ENCODE peak calls at places on chromosomes 1 and 21, in seven cellular contexts. P is suprapubic skin; E is activated naive CD4-positive, alpha-beta T cell treated with anti-CD3 and anti-CD28 coated beads, Interleukin-2, amount 50 U/mL, for 16 hours; G is choroid plexus epithelial cell; U is 8988T; F is foreskin melanocyte; W is activated T-cell treated with anti-CD3 and anti-CD28 coated beads, Interleukin-2, amount 50 U/mL, for 4 hours. O is an unnamed sample.

GRCh38 chr21:26061437-26061836 is 109.1 kb downstream of the APP start:
- DNase-seq in E (no peak), G (peak; percentile 70), P (no peak), W (no peak), U (no peak), F (no peak), O (no peak)

GRCh38 chr1:26035959-26036755 is 9.8 kb downstream of the SLC30A2 start:
- DNase-seq in U (peak; percentile 86), P (peak; percentile 88), E (peak; percentile 74), W (peak; percentile 72), F (peak; percentile 64), G (peak; percentile 67), O (peak; percentile 65)

GRCh38 chr1:232029297-232029696 is 402.7 kb downstream of the DISC1 start:
- DNase-seq in E (no peak), F (no peak), W (no peak), P (no peak), G (no peak), U (no peak), O (no peak)

GRCh38 chr1:63787875-63788274 is 14.1 kb downstream of the ROR1 start:
- DNase-seq in W (no peak), F (no peak), U (no peak), G (peak; percentile 15), P (no peak), E (no peak), O (no peak)

GRCh38 chr1:2979191-2980072 is 41.8 kb upstream of the ACTRT2 start:
- DNase-seq in P (peak; percentile 47), G (no peak), W (no peak), F (no peak), U (no peak), E (no peak), O (no peak)

GRCh38 chr1:16151200-16151708 is 4.6 kb downstream of the EPHA2 start:
- DNase-seq in G (no peak), E (no peak), U (no peak), F (no peak), W (no peak), P (no peak), O (peak; percentile 85)

GRCh38 chr1:202034683-202035462 is 24.5 kb downstream of the ELF3 start:
- DNase-seq in U (no peak), W (no peak), G (peak; percentile 97), F (no peak), E (no peak), P (peak; percentile 89), O (peak; percentile 77)

GRCh38 chr1:215132156-215132555 is 49.6 kb downstream of the KCNK2 start:
- DNase-seq in U (no peak), F (no peak), G (no peak), E (no peak), W (no peak), P (no peak), O (no peak)

GRCh38 chr1:43367026-43367903 is 546 bp downstream of the ELOVL1 start:
- DNase-seq in P (no peak), F (no peak), W (no peak), G (peak; percentile 18), U (peak; percentile 49), E (peak; percentile 58), O (no peak)

GRCh38 chr1:40856656-40857302 is 5.4 kb downstream of the CITED4 start:
- DNase-seq in G (no peak), F (no peak), P (no peak), U (no peak), W (no peak), E (no peak), O (no peak)

GRCh38 chr1:41682845-41683630 is 198.6 kb upstream of the EDN2 start:
- DNase-seq in F (no peak), U (no peak), E (no peak), W (no peak), P (no peak), G (no peak), O (no peak)

O was measured in lower leg skin.